ENCODE peak calls at places on chromosome 5, in seven cellular contexts. G, M, K, S, Y, E and O are unnamed samples. For H3K4me1, the result is how much of the 10 kb centered on the place peaks cover.

GRCh38 chr5:95861858-95862561 is 39.5 kb upstream of the GLRX start:
- DNase-seq in G (peak), M (no peak), K (peak), S (peak), Y (no peak), E (peak), O (no peak)

GRCh38 chr5:120160120-120160895 is 303.8 kb upstream of the PRR16 start:
- DNase-seq in G (peak), M (no peak), K (peak), S (peak), Y (no peak), E (peak), O (no peak)

GRCh38 chr5:111830333-111830732 is 73.3 kb upstream of the NREP start:
- DNase-seq in G (peak), M (no peak), K (peak), S (peak), Y (no peak), E (peak), O (no peak)

GRCh38 chr5:179821298-179822058 is 773 bp downstream of the SQSTM1 start:
- DNase-seq in G (peak), M (peak), K (peak), S (peak), Y (peak), E (peak), O (peak)

GRCh38 chr5:79416499-79416898 is 97.4 kb downstream of the HOMER1 start:
- DNase-seq in G (no peak), M (peak), K (no peak), S (no peak), Y (peak), E (peak), O (no peak)

GRCh38 chr5:77851229-77852067 is 75.3 kb upstream of the TBCA start:
- DNase-seq in G (no peak), M (no peak), K (peak), S (no peak), Y (no peak), E (peak), O (no peak)

GRCh38 chr5:132086277-132086794 is 12.7 kb downstream of the CSF2 start:
- DNase-seq in G (peak), M (peak), K (peak), S (peak), Y (no peak), E (peak), O (peak)

GRCh38 chr5:157594237-157594636 is 18.7 kb upstream of the ADAM19 start:
- DNase-seq in G (no peak), M (no peak), K (no peak), S (no peak), Y (no peak), E (no peak), O (no peak)

GRCh38 chr5:82151622-82152021 is 126.5 kb downstream of the RPS23 start:
- DNase-seq in G (peak), M (no peak), K (no peak), S (no peak), Y (no peak), E (peak), O (no peak)

GRCh38 chr5:142602720-142603245 is 83.1 kb downstream of the FGF1 start:
- DNase-seq in G (peak), M (no peak), K (no peak), S (peak), Y (no peak), E (peak), O (no peak)

GRCh38 chr5:146042628-146043279 is 62.6 kb downstream of the PLAC8L1 start:
- DNase-seq in G (peak), M (no peak), K (peak), S (peak), Y (no peak), E (peak), O (no peak)

GRCh38 chr5:1782385-1783213 is 17.0 kb downstream of the MRPL36 start:
- DNase-seq in G (no peak), M (no peak), K (no peak), S (no peak), Y (no peak), E (no peak), O (no peak)

GRCh38 chr5:104361932-104362331 is 799.3 kb upstream of the NUDT12 start:
- DNase-seq in G (no peak), M (no peak), K (no peak), S (no peak), Y (peak), E (no peak), O (no peak)

GRCh38 chr5:150567031-150567680 is 59.2 kb downstream of the NDST1 start:
- DNase-seq in G (peak), M (no peak), K (peak), S (no peak), Y (no peak), E (peak), O (no peak)

GRCh38 chr5:112668016-112668415 is 69.7 kb upstream of the APC start:
- DNase-seq in G (no peak), M (no peak), K (no peak), S (no peak), Y (no peak), E (peak), O (no peak)

GRCh38 chr5:91130759-91131158 is 252.4 kb downstream of the ARRDC3 start:
- DNase-seq in G (no peak), M (no peak), K (no peak), S (no peak), Y (no peak), E (no peak), O (no peak)

GRCh38 chr5:118253401-118254061 is 734.8 kb downstream of the DTWD2 start:
- DNase-seq in G (no peak), M (no peak), K (no peak), S (no peak), Y (no peak), E (no peak), O (no peak)

GRCh38 chr5:125408582-125409069 is 662.2 kb upstream of the ZNF608 start:
- DNase-seq in G (peak), M (no peak), K (peak), S (peak), Y (peak), E (peak), O (no peak)

DNA sequence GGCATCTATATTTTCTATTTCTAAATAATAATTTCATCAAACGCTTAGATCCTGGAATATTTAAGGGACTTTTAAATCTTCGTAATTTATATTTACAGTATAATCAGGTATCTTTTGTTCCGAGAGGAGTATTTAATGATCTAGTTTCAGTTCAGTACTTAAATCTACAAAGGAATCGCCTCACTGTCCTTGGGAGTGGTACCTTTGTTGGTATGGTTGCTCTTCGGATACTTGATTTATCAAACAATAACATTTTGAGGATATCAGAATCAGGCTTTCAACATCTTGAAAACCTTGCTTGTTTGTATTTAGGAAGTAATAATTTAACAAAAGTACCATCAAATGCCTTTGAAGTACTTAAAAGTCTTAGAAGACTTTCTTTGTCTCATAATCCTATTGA is 1.1 kb downstream of the LRRC70 start:
- DNase-seq in G (no peak), M (no peak), K (no peak), S (no peak), Y (no peak), E (no peak), O (no peak)
- H3K4me3 ChIP-seq in G (no peak), M (peak), K (no peak), S (no peak), Y (no peak), E (no peak), O (no peak)

GRCh38 chr5:43997647-43998251 is 391.5 kb downstream of the FGF10 start:
- DNase-seq in G (no peak), M (no peak), K (no peak), S (no peak), Y (no peak), E (peak), O (no peak)
- TF ChIP-seq CTCF in G (no peak), M (no peak), K (no peak), S (no peak), Y (no peak), E (no peak), O (no peak)

GRCh38 chr5:172861461-172861860 is 27.4 kb downstream of the ERGIC1 start:
- DNase-seq in G (no peak), M (no peak), K (no peak), S (no peak), Y (no peak), E (no peak), O (no peak)
- H3K4me1 ChIP-seq in G (under half), M (half or more), K (under half), S (half or more), Y (under half), E (under half), O (half or more)

GRCh38 chr5:93594591-93595419 is 11.8 kb downstream of the NR2F1 start:
- DNase-seq in G (no peak), M (no peak), K (no peak), S (no peak), Y (no peak), E (no peak), O (no peak)
- H3K4me3 ChIP-seq in G (no peak), M (no peak), K (no peak), S (no peak), Y (no peak), E (no peak), O (no peak)